ENCODE peak calls at places on chromosomes 12 and 14, in four cellular contexts. One of them, this sample, is unnamed.

GRCh38 chr14:65959563-65960024 is 526.6 kb upstream of the CCDC196 start:
- DNase-seq in stomach: no peak
- DNase-seq in activated CD4-positive, alpha-beta T cell treated with anti-CD3 and anti-CD28 coated beads, Interleukin-2, amount 10 ng/mL, durations not matched to agents 7 days and 5 days: no peak
- DNase-seq in A673: no peak
- DNase-seq in this sample: no peak

GRCh38 chr12:123983822-123984485 is 10.9 kb downstream of the ZNF664 start:
- DNase-seq in stomach: peak
- DNase-seq in activated CD4-positive, alpha-beta T cell treated with anti-CD3 and anti-CD28 coated beads, Interleukin-2, amount 10 ng/mL, durations not matched to agents 7 days and 5 days: peak
- DNase-seq in A673: peak
- DNase-seq in this sample: peak

GRCh38 chr12:76441016-76441415 is 92.8 kb upstream of the BBS10 start:
- DNase-seq in A673: no peak
- DNase-seq in stomach: no peak
- DNase-seq in activated CD4-positive, alpha-beta T cell treated with anti-CD3 and anti-CD28 coated beads, Interleukin-2, amount 10 ng/mL, durations not matched to agents 7 days and 5 days: no peak
- DNase-seq in this sample: peak

GRCh38 chr12:130198663-130199060 is 36.4 kb downstream of the FZD10 start:
- DNase-seq in A673: no peak
- DNase-seq in activated CD4-positive, alpha-beta T cell treated with anti-CD3 and anti-CD28 coated beads, Interleukin-2, amount 10 ng/mL, durations not matched to agents 7 days and 5 days: no peak
- DNase-seq in stomach: peak
- DNase-seq in this sample: no peak

GRCh38 chr12:79344855-79345840 is 345.6 kb downstream of the PAWR start:
- DNase-seq in activated CD4-positive, alpha-beta T cell treated with anti-CD3 and anti-CD28 coated beads, Interleukin-2, amount 10 ng/mL, durations not matched to agents 7 days and 5 days: no peak
- DNase-seq in A673: peak
- DNase-seq in stomach: no peak
- DNase-seq in this sample: peak

GRCh38 chr14:103923863-103924262 is 4.4 kb upstream of the TDRD9 start:
- DNase-seq in activated CD4-positive, alpha-beta T cell treated with anti-CD3 and anti-CD28 coated beads, Interleukin-2, amount 10 ng/mL, durations not matched to agents 7 days and 5 days: no peak
- DNase-seq in stomach: no peak
- DNase-seq in A673: no peak
- DNase-seq in this sample: no peak

GRCh38 chr12:102300824-102301461 is 103.3 kb upstream of the PMCH start:
- DNase-seq in activated CD4-positive, alpha-beta T cell treated with anti-CD3 and anti-CD28 coated beads, Interleukin-2, amount 10 ng/mL, durations not matched to agents 7 days and 5 days: peak
- DNase-seq in stomach: no peak
- DNase-seq in A673: peak
- DNase-seq in this sample: peak

GRCh38 chr14:57871487-57872080 is 5.7 kb upstream of the SLC35F4 start:
- DNase-seq in A673: peak
- DNase-seq in stomach: no peak
- DNase-seq in activated CD4-positive, alpha-beta T cell treated with anti-CD3 and anti-CD28 coated beads, Interleukin-2, amount 10 ng/mL, durations not matched to agents 7 days and 5 days: peak
- DNase-seq in this sample: peak

GRCh38 chr14:35167496-35167895 is 45.1 kb downstream of the PRORP start:
- DNase-seq in A673: peak
- DNase-seq in activated CD4-positive, alpha-beta T cell treated with anti-CD3 and anti-CD28 coated beads, Interleukin-2, amount 10 ng/mL, durations not matched to agents 7 days and 5 days: no peak
- DNase-seq in stomach: no peak
- DNase-seq in this sample: no peak

GRCh38 chr12:54981796-54982195 is 2.8 kb downstream of the TESPA1 start:
- DNase-seq in A673: no peak
- DNase-seq in activated CD4-positive, alpha-beta T cell treated with anti-CD3 and anti-CD28 coated beads, Interleukin-2, amount 10 ng/mL, durations not matched to agents 7 days and 5 days: peak
- DNase-seq in stomach: no peak
- DNase-seq in this sample: no peak

GRCh38 chr12:98895086-98895651 is 250.1 kb downstream of the APAF1 start:
- DNase-seq in stomach: no peak
- DNase-seq in activated CD4-positive, alpha-beta T cell treated with anti-CD3 and anti-CD28 coated beads, Interleukin-2, amount 10 ng/mL, durations not matched to agents 7 days and 5 days: no peak
- DNase-seq in A673: peak
- DNase-seq in this sample: no peak

GRCh38 chr14:80387563-80387981 is 176.3 kb upstream of the DIO2 start:
- DNase-seq in stomach: no peak
- DNase-seq in activated CD4-positive, alpha-beta T cell treated with anti-CD3 and anti-CD28 coated beads, Interleukin-2, amount 10 ng/mL, durations not matched to agents 7 days and 5 days: no peak
- DNase-seq in A673: no peak
- DNase-seq in this sample: no peak

GRCh38 chr12:109518820-109519665 is 41.6 kb downstream of the UBE3B start:
- DNase-seq in stomach: peak
- DNase-seq in A673: peak
- DNase-seq in activated CD4-positive, alpha-beta T cell treated with anti-CD3 and anti-CD28 coated beads, Interleukin-2, amount 10 ng/mL, durations not matched to agents 7 days and 5 days: peak
- DNase-seq in this sample: peak

GRCh38 chr12:124381454-124382207 is 86.7 kb downstream of the RFLNA start:
- DNase-seq in activated CD4-positive, alpha-beta T cell treated with anti-CD3 and anti-CD28 coated beads, Interleukin-2, amount 10 ng/mL, durations not matched to agents 7 days and 5 days: no peak
- DNase-seq in A673: no peak
- DNase-seq in stomach: peak
- DNase-seq in this sample: no peak